ENCODE peak calls at places on chromosomes 7 and 10, in seven cellular contexts. Z is breast epithelium, B is neural progenitor cell, O is fibroblast of lung, I is left ventricle myocardium inferior, T is BE2C, R is H1. A is an unnamed sample. For H3K36me3, the result is how much of the 10 kb centered on the place peaks cover.

GRCh38 chr10:16741540-16741939 is 75.7 kb downstream of the RSU1 start:
- DNase-seq in O (no peak), T (no peak), I (no peak), R (no peak), B (no peak), Z (no peak), A (no peak)

GRCh38 chr10:79061441-79062315 is 7.1 kb upstream of the ZMIZ1 start:
- DNase-seq in B (no peak), Z (no peak), I (peak), O (no peak), R (no peak), T (peak), A (no peak)

GRCh38 chr10:76922666-76923065 is 714.9 kb downstream of the KCNMA1 start:
- DNase-seq in B (no peak), O (no peak), T (no peak), R (no peak), Z (no peak), I (no peak), A (no peak)

GRCh38 chr10:17981201-17981600 is 29.5 kb downstream of the SLC39A12 start:
- DNase-seq in O (no peak), R (no peak), B (no peak), I (no peak), Z (no peak), T (no peak), A (no peak)

GRCh38 chr7:112263519-112263918 is 57.0 kb downstream of the ZNF277 start:
- DNase-seq in I (no peak), B (no peak), T (no peak), Z (no peak), O (peak), R (no peak), A (no peak)

GRCh38 chr7:131106681-131107342 is 220.9 kb upstream of the MKLN1 start:
- DNase-seq in O (no peak), Z (peak), B (peak), I (peak), R (no peak), T (peak), A (peak)

GRCh38 chr7:3922175-3922635 is 621.2 kb downstream of the SDK1 start:
- DNase-seq in T (no peak), Z (no peak), I (peak), O (peak), B (peak), R (peak), A (no peak)

GRCh38 chr7:138838166-138838565 is 40.2 kb upstream of the ATP6V0A4 start:
- DNase-seq in B (no peak), I (no peak), T (no peak), Z (no peak), R (no peak), O (no peak), A (no peak)

GRCh38 chr10:98259606-98260319 is 8.2 kb downstream of the LOXL4 start:
- DNase-seq in R (no peak), B (no peak), O (peak), I (no peak), Z (no peak), T (peak), A (no peak)

GRCh38 chr7:29146888-29147609 is 712 bp upstream of the CPVL start:
- DNase-seq in O (no peak), R (no peak), Z (no peak), B (peak), T (no peak), I (peak), A (no peak)

GRCh38 chr7:91128574-91129348 is 135.5 kb upstream of the FZD1 start:
- DNase-seq in O (peak), Z (no peak), B (peak), R (no peak), T (no peak), I (no peak), A (no peak)

GRCh38 chr10:27360581-27361172 is 120.1 kb upstream of the ACBD5 start:
- DNase-seq in Z (peak), O (peak), R (peak), T (peak), I (peak), B (peak), A (peak)

GRCh38 chr7:149524399-149524798 is 26.8 kb upstream of the ZNF746 start:
- DNase-seq in T (no peak), I (no peak), R (no peak), Z (no peak), O (no peak), B (no peak), A (no peak)

GRCh38 chr10:127932521-127933270 is 25.8 kb downstream of the PTPRE start:
- DNase-seq in R (no peak), O (no peak), B (no peak), Z (no peak), I (no peak), T (no peak), A (no peak)

GRCh38 chr7:80380957-80381356 is 130.9 kb downstream of the GNAT3 start:
- DNase-seq in R (no peak), I (no peak), T (no peak), B (no peak), Z (no peak), O (no peak), A (no peak)

GRCh38 chr7:55641273-55641691 is 69.0 kb upstream of the VOPP1 start:
- DNase-seq in Z (no peak), B (peak), T (peak), R (peak), O (peak), I (no peak), A (peak)

GRCh38 chr10:95260909-95261552 is 29.8 kb downstream of the PDLIM1 start:
- DNase-seq in Z (no peak), O (no peak), R (no peak), I (no peak), B (no peak), T (no peak), A (no peak)

GRCh38 chr10:88515235-88515634 is 67.9 kb downstream of the RNLS start:
- DNase-seq in O (no peak), T (no peak), I (no peak), R (no peak), B (no peak), Z (no peak), A (no peak)

GRCh38 chr7:50594734-50595537 is 29.7 kb upstream of the DDC start:
- DNase-seq in T (no peak), R (no peak), Z (no peak), O (no peak), I (no peak), B (no peak), A (no peak)

GRCh38 chr7:50594136-50594535 is 28.9 kb upstream of the DDC start:
- DNase-seq in T (no peak), Z (no peak), I (no peak), O (no peak), B (no peak), R (no peak), A (no peak)

GRCh38 chr7:50598455-50599343 is 33.5 kb upstream of the DDC start:
- DNase-seq in I (no peak), T (no peak), Z (no peak), B (no peak), O (no peak), R (no peak), A (no peak)

GRCh38 chr7:50595538-50596102 is 30.4 kb upstream of the DDC start:
- DNase-seq in I (no peak), Z (no peak), O (peak), B (peak), R (no peak), T (peak), A (peak)

DNA sequence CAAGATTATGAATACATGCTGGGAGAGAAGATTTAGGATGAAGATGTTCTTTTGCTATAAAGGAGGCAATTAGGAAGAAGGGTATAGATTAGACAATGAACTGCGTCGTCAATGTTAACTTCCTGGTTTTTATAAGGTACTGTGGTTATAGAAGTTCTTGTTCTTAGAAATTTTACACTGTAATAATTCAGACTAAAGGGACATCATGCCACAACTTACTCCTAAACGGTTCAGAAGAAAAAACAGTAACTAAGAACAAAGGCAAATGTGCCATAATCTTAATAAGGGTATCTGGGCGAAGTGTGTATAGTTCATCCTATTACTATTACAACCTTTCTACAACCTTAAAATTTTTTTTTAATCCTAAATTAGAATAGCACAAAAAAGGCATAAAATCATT is 31.3 kb upstream of the DDC start:
- DNase-seq in T (no peak), Z (no peak), B (no peak), O (no peak), R (no peak), I (no peak), A (no peak)
- H3K36me3 ChIP-seq in T (under half), Z (under half), B (under half), O (under half), R (under half), I (half or more), A (under half)

DNA sequence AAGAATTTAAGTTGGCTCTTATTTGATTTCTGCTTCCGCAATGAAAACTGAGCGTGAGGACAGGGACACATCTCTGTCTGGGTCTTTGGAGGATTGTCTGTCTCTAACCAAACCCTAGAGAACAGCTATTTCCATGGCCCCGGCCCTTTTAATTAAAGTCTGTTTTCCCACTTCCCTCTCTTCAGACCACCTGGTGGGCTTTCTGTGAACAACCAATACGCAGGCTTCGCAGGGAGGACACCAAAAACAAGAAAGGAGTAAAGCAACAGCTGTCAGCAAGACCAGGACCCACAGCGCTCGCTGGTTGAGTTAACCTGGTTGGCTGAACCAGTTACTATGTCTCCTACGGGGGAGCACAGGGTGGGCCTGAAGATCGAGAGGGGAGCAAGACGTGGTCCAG is 217.1 kb upstream of the FRMD4A start:
- DNase-seq in R (no peak), T (no peak), Z (no peak), B (peak), O (no peak), I (no peak), A (no peak)
- TF ChIP-seq CTCF in R (peak), T (peak), Z (no peak), B (peak), O (no peak), I (no peak), A (peak)

GRCh38 chr10:109183366-109183765 is 739.9 kb downstream of the XPNPEP1 start:
- DNase-seq in R (no peak), O (no peak), I (no peak), T (no peak), Z (no peak), B (no peak), A (no peak)

GRCh38 chr10:109174526-109174925 is 748.8 kb downstream of the XPNPEP1 start:
- DNase-seq in R (no peak), Z (no peak), T (no peak), B (no peak), O (no peak), I (no peak), A (no peak)

GRCh38 chr10:109173910-109174309 is 749.4 kb downstream of the XPNPEP1 start:
- DNase-seq in B (no peak), O (no peak), Z (no peak), I (no peak), R (no peak), T (no peak), A (no peak)

GRCh38 chr10:109178576-109178975 is 744.7 kb downstream of the XPNPEP1 start:
- DNase-seq in I (no peak), B (no peak), Z (no peak), O (no peak), T (no peak), R (no peak), A (no peak)
- H3K4me3 ChIP-seq in I (no peak), B (no peak), Z (no peak), O (no peak), T (no peak), R (no peak), A (no peak)

GRCh38 chr7:48671656-48672055 is 252.7 kb upstream of the CDC14C start:
- DNase-seq in B (no peak), R (no peak), O (no peak), T (no peak), Z (no peak), I (no peak), A (no peak)

GRCh38 chr7:48664241-48664640 is 260.1 kb upstream of the CDC14C start:
- DNase-seq in Z (no peak), O (no peak), T (no peak), I (no peak), B (no peak), R (no peak), A (no peak)

GRCh38 chr7:48665361-48666135 is 258.8 kb upstream of the CDC14C start:
- DNase-seq in Z (no peak), O (no peak), T (no peak), R (no peak), B (no peak), I (no peak), A (no peak)

DNA sequence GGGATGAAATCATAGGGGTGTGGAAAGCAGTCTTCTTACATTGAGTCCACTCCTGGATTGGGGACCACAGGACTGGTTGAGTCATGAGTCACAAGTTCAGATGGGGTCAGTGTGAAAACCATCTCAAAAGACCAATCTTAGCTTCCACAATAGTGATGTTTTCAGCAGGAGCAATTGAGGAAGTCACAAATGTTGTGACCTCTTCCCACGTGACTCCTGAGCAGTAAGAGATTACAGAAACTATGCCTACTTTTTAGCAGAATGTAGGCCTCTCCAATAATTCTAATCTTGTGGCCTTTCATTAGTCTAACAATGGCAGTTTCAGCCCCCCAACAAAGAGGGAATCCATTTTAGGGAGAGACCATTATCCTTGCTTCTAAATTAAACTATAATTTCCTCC is 256.9 kb upstream of the CDC14C start:
- DNase-seq in T (no peak), O (no peak), Z (no peak), B (no peak), R (no peak), I (no peak), A (no peak)
- H3K36me3 ChIP-seq in T (under half), O (under half), Z (under half), B (under half), R (under half), I (under half), A (under half)

GRCh38 chr10:132877473-132877872 is 64.9 kb downstream of the CFAP46 start:
- DNase-seq in I (no peak), Z (peak), O (no peak), R (no peak), B (no peak), T (no peak), A (no peak)

GRCh38 chr10:132873395-132873794 is 69.0 kb downstream of the CFAP46 start:
- DNase-seq in I (no peak), Z (peak), O (no peak), R (no peak), T (no peak), B (no peak), A (no peak)

GRCh38 chr10:132876131-132876860 is 66.1 kb downstream of the CFAP46 start:
- DNase-seq in I (no peak), T (no peak), O (no peak), R (no peak), B (no peak), Z (peak), A (no peak)

GRCh38 chr10:132876967-132877366 is 65.4 kb downstream of the CFAP46 start:
- DNase-seq in R (no peak), B (no peak), I (no peak), O (no peak), Z (peak), T (no peak), A (no peak)

GRCh38 chr10:132875435-132875834 is 66.9 kb downstream of the CFAP46 start:
- DNase-seq in T (no peak), O (no peak), B (no peak), Z (peak), R (no peak), I (no peak), A (no peak)
- TF ChIP-seq CTCF in T (no peak), O (no peak), B (no peak), Z (no peak), R (no peak), I (no peak), A (no peak)

GRCh38 chr7:99211241-99211602 is 3.3 kb upstream of the KPNA7 start:
- DNase-seq in B (no peak), O (no peak), I (no peak), T (no peak), R (no peak), Z (no peak), A (no peak)
- H3K4me3 ChIP-seq in B (no peak), O (no peak), I (no peak), T (no peak), R (no peak), Z (no peak), A (no peak)

DNA sequence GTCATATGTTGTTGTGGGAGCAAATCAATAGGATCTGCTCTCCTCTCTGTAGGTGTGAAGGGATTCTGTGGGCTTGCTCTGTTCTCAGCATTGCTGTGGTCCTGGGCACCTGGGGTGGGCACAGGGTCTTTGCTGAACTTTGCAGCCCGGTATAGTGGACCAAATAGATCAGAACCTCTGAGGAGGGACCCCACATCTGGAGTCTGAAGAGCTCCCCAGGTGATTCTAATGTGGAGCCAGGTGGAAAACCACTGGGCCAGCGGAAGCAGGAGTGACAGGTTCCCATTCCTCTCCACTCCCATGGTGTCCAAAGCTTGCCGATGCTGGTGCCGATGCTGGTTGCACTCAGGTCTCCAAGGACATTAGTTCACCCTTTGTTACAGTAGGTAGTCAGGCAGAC is 257.2 kb downstream of the GLRX3 start:
- DNase-seq in O (no peak), Z (peak), B (no peak), R (no peak), I (no peak), T (no peak), A (no peak)
- H3K36me3 ChIP-seq in O (under half), Z (under half), B (under half), R (under half), I (under half), T (under half), A (under half)

GRCh38 chr10:3222068-3222467 is 49.5 kb upstream of the PITRM1 start:
- DNase-seq in O (peak), I (no peak), Z (no peak), T (no peak), B (peak), R (no peak), A (peak)
- TF ChIP-seq CTCF in O (peak), I (peak), Z (no peak), T (peak), B (peak), R (no peak), A (peak)